ENCODE peak calls at places on chromosomes 4 and X, in six cellular contexts. U is K562, M is GM12892, Y is SK-N-SH, Z is HepG2, C is H1. D is an unnamed sample.

GRCh38 chr4:156754832-156755570 is 216.6 kb downstream of the PDGFC start:
- DNase-seq in U (no peak), M (no peak), Y (no peak), Z (no peak), C (no peak), D (no peak)

GRCh38 chr4:3822230-3822947 is 56.2 kb downstream of the ADRA2C start:
- DNase-seq in U (no peak), M (no peak), Y (no peak), Z (peak; percentile 15), C (no peak), D (no peak)

GRCh38 chrX:14032383-14032782 is 2.7 kb upstream of the GEMIN8 start:
- DNase-seq in U (peak; percentile 20), M (no peak), Y (peak; percentile 55), Z (peak; percentile 13), C (no peak), D (no peak)

GRCh38 chrX:21975827-21976226 is 35.3 kb downstream of the SMS start:
- DNase-seq in U (no peak), M (no peak), Y (no peak), Z (no peak), C (no peak), D (no peak)

GRCh38 chrX:48927125-48927524 is 8.3 kb upstream of the PIM2 start:
- DNase-seq in U (no peak), M (no peak), Y (no peak), Z (no peak), C (no peak), D (no peak)

GRCh38 chr4:116357758-116358157 is 727.6 kb downstream of the TRAM1L1 start:
- DNase-seq in U (no peak), M (no peak), Y (no peak), Z (peak; percentile 30), C (no peak), D (no peak)

GRCh38 chrX:18415386-18415785 is 10.0 kb upstream of the CDKL5 start:
- DNase-seq in U (no peak), M (no peak), Y (no peak), Z (no peak), C (no peak), D (no peak)

GRCh38 chrX:129877401-129877800 is 28.6 kb upstream of the UTP14A start:
- DNase-seq in U (no peak), M (no peak), Y (no peak), Z (no peak), C (peak; percentile 0), D (no peak)

GRCh38 chrX:68647156-68647957 is at the start of gene STARD8:
- DNase-seq in U (peak; percentile 54), M (no peak), Y (peak; percentile 75), Z (peak; percentile 2), C (peak; percentile 19), D (no peak)

DNA sequence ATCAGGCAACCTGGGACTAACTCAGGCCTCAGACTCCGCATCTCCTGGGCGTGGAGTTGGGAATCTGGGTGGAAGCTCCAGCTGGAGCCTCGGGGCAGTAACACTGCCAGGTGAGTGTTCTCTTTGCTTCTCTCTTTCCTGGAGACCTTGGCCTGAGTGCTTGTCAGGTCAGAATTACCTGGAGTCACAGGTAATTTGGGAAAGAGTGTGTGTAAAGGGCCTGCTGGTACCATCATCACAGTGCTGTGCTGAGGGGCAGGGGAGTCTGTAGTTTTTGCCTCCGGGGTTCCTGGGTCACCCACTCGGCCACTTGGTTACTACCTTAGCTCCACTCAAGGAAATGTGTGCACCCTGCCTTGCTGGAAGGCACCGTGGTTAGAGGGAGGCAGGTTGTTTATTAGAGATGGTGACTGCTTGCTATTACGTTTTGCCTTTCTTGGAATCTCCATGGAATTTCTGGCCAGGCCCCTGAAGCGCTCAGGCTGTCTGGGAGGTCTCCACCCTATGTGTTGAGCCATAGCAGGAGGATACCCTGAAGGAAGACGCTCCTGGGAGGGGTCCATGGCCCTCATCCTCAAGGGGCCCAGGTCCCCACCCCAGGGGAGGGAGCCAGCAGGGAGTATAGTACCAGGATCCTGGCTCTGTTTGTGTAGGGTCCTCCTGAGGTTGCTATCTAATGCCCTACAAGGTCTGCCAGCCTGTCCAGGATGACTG is 2.9 kb downstream of the GPR78 start:
- DNase-seq in U (no peak), M (no peak), Y (peak; percentile 12), Z (no peak), C (no peak), D (no peak)
- TF ChIP-seq TAF1 in U (no peak), M (no peak), Y (no peak), Z (no peak), C (no peak), D (no peak)

GRCh38 chr4:26298198-26298950 is 22.4 kb upstream of the RBPJ start:
- DNase-seq in U (no peak), M (no peak), Y (no peak), Z (no peak), C (no peak), D (no peak)
- TF ChIP-seq TAF1 in U (no peak), M (no peak), Y (no peak), Z (no peak), C (no peak), D (no peak)

GRCh38 chrX:2875136-2875481 is 46.4 kb downstream of the GYG2 start:
- DNase-seq in U (no peak), M (no peak), Y (no peak), Z (no peak), C (no peak), D (no peak)

GRCh38 chrX:2874222-2875135 is 45.7 kb downstream of the GYG2 start:
- DNase-seq in U (peak; percentile 47), M (no peak), Y (no peak), Z (no peak), C (no peak), D (no peak)

GRCh38 chrX:2878563-2878962 is 49.8 kb downstream of the GYG2 start:
- DNase-seq in U (no peak), M (no peak), Y (no peak), Z (no peak), C (no peak), D (no peak)

GRCh38 chrX:2872937-2873336 is 44.2 kb downstream of the GYG2 start:
- DNase-seq in U (no peak), M (no peak), Y (no peak), Z (no peak), C (no peak), D (no peak)

DNA sequence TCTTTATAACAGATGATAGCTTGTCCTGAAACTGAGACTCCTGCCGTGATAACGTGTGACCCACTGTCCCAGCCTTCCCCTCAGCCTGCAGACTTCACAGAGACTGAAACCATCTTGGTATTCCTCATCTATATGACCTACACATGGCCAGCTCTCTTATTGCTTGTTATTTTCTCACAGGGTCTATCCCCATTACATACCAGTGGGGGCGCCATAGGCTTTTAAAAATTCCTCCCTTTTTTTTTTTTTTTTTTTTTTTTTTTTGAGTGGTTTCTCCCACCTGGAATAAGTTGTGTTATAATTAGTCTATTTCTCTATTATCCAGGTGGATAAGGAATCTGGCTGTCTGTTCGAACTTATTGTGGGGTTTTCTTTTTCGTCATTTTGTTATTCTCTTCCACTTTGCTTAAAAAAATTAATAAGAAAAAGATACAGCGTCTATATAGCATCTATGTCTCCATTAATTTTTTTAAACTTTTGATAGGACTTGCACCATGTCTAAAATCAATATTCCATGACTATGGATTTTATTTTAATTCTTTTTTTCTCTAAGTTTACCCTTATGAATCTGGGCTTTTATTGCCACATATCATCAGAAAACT is 47.2 kb downstream of the GYG2 start:
- DNase-seq in U (no peak), M (no peak), Y (peak; percentile 20), Z (peak; percentile 18), C (no peak), D (no peak)
- TF ChIP-seq TAF1 in U (no peak), M (no peak), Y (no peak), Z (no peak), C (no peak), D (no peak)

GRCh38 chr4:180240670-180241069 is 2002.5 kb upstream of the TENM3 start:
- DNase-seq in U (no peak), M (no peak), Y (no peak), Z (no peak), C (no peak), D (no peak)

DNA sequence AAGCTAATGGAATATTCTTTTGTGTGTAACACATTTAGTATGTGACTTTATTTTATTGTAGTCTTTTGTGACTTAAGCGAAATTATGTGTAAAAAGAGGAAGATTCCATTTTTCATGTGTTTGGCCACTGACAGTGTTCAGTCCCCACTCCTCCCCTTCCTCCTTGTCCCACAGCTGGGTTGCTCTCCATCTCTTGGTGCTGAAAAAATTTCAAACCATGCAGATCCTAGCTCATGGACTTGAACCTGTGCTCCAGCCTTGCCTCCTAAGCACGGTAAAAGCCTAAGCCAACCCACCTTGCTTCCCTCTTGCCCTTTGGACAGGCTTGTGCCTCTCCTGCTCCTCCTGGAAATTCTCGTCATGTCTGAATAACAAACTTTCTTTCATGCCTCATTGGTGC is 2008.5 kb upstream of the TENM3 start:
- DNase-seq in U (no peak), M (no peak), Y (no peak), Z (no peak), C (no peak), D (no peak)
- TF ChIP-seq TAF1 in U (no peak), M (no peak), Y (no peak), Z (no peak), C (no peak), D (no peak)

DNA sequence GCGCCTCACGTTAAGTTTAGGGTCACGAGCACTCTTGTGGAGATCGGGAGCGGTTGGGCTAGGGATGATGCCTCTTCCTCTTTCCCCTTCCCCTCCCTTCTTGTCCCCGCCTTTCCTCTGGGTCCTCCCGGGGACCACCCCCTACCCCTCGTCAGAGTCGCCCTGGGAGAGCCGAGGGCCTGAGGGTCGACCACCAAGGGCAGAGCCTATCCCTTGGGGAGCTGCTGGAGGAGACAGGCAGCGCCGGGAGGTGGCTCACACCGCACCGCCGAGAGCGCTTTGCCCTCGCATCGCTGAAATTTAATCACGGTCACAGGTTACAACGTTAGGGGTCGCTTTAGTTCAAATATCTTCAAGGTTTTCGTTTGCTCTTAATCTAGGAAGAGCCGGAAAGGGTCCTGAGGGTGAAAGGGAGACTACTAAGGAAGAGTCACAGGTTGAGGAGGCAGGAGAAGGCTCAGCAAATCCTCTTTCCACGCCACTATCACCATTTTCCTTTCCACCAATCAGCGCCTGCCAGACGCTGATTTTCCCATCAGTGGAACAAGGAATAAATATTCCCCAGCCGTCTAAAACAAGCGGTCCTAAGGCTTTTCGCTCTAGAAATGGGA is 529 bp upstream of the SNCA start:
- DNase-seq in U (no peak), M (no peak), Y (peak; percentile 54), Z (no peak), C (peak; percentile 31), D (peak; percentile 25)
- TF ChIP-seq TAF1 in U (no peak), M (no peak), Y (no peak), Z (no peak), C (no peak), D (no peak)

DNA sequence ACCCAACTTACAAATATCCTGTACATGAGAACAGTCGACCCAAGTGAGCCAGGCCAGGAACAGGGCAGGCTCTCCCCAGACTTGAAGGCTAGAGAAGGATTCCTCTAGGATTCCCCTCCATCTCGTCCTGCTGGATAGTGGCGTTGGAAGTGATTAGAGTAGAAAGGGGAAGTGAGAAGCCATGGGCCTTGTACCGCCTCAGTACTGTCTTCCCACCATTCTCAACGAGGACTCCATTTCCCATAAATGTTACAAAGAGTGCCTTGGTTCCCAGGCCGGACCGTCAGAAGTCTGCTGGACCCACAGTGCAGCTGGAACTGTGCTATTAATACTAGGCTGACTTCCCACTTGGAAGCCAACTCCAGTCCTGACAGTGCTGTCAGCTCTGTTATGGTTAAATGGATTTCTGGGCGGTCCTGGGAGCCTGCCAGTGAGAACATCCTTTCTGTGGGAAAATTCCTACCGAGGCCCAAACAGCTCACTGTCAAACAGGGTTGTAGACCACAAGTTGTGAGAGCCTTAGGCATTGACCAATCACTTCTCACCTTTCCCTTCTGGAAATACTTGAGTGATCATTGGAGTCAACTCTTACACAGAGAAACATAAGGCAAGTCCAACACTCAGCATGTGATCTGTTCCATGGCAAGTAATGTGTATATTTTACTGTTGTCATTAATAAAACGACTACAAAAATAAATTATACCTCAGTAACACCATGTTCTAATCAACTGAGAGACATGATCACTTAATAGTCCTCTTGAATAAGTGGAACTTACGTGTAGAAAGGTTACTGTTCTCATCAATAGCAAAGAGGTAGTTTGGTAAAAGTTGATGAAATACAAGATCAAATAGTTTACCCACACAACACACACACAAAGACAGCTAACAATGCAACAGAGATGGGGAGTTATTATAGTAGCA is 58.4 kb downstream of the AMELX start:
- DNase-seq in U (no peak), M (no peak), Y (no peak), Z (no peak), C (no peak), D (no peak)
- TF ChIP-seq TAF1 in U (no peak), M (no peak), Y (no peak), Z (no peak), C (no peak), D (no peak)